ENCODE peak calls at places on chromosome 10, in seven cellular contexts. B is neural crest cell; L is ureter; X is AG20443; N is neuronal stem cell; P is activated CD8-positive, alpha-beta memory T cell treated with anti-CD3 and anti-CD28 coated beads, Interleukin-2, amount 50 U/mL, for 4 hours; M is Panc1. E is an unnamed sample.
A peak's percentile ranks its signal among the peaks of the same experiment; 100 is the strongest.

GRCh38 chr10:119205926-119206602 is 1.3 kb upstream of the GRK5 start:
- DNase-seq in M (no peak), P (peak; percentile 28), L (peak; percentile 68), B (peak; percentile 50), N (no peak), X (no peak), E (peak; percentile 85)

GRCh38 chr10:80497187-80498038 is 40.3 kb upstream of the SH2D4B start:
- DNase-seq in B (no peak), M (no peak), N (no peak), X (no peak), P (no peak), L (no peak), E (peak; percentile 76)

GRCh38 chr10:91335147-91335546 is 75.0 kb upstream of the HECTD2 start:
- DNase-seq in L (no peak), M (no peak), X (no peak), P (no peak), B (no peak), N (no peak), E (no peak)

GRCh38 chr10:95674643-95675042 is 18.1 kb upstream of the ALDH18A1 start:
- DNase-seq in B (no peak), N (no peak), P (no peak), X (no peak), L (no peak), M (no peak), E (no peak)

GRCh38 chr10:978826-979421 is 9.3 kb upstream of the GTPBP4 start:
- DNase-seq in N (no peak), P (no peak), X (no peak), M (no peak), B (no peak), L (no peak), E (no peak)

GRCh38 chr10:43186150-43186549 is 47.9 kb downstream of the CSGALNACT2 start:
- DNase-seq in X (no peak), M (no peak), L (no peak), N (no peak), B (no peak), P (no peak), E (no peak)

GRCh38 chr10:60810437-60811182 is 32.3 kb downstream of the CDK1 start:
- DNase-seq in L (peak; percentile 61), B (no peak), N (no peak), M (no peak), P (no peak), X (peak; percentile 50), E (no peak)

GRCh38 chr10:34292675-34293074 is 522.4 kb downstream of the PARD3 start:
- DNase-seq in X (no peak), B (no peak), P (no peak), M (no peak), L (no peak), N (no peak), E (no peak)

GRCh38 chr10:74624501-74624900 is 201.9 kb upstream of the KAT6B start:
- DNase-seq in P (no peak), N (no peak), L (no peak), M (no peak), B (no peak), X (no peak), E (no peak)

GRCh38 chr10:85646312-85646711 is 720.3 kb downstream of the GRID1 start:
- DNase-seq in N (no peak), P (no peak), X (no peak), B (no peak), M (no peak), L (no peak), E (no peak)

GRCh38 chr10:63204667-63205391 is 71.7 kb downstream of the NRBF2 start:
- DNase-seq in X (no peak), B (no peak), L (no peak), M (no peak), P (no peak), N (no peak), E (no peak)

GRCh38 chr10:24645784-24646183 is 77.9 kb downstream of the ARHGAP21 start:
- DNase-seq in X (no peak), M (peak; percentile 20), L (no peak), P (no peak), B (no peak), N (no peak), E (no peak)

GRCh38 chr10:15796098-15796759 is 64.1 kb downstream of the MINDY3 start:
- DNase-seq in L (no peak), B (no peak), M (no peak), P (no peak), N (no peak), X (no peak), E (no peak)

GRCh38 chr10:28842321-28842720 is 165.0 kb downstream of the BAMBI start:
- DNase-seq in B (no peak), L (no peak), M (no peak), P (no peak), X (peak; percentile 63), N (no peak), E (no peak)

GRCh38 chr10:48468130-48468790 is 136.6 kb downstream of the ARHGAP22 start:
- DNase-seq in L (peak; percentile 25), P (no peak), M (no peak), N (no peak), B (no peak), X (no peak), E (no peak)

GRCh38 chr10:48796846-48797245 is 112.2 kb downstream of the WDFY4 start:
- DNase-seq in M (no peak), X (no peak), L (no peak), B (no peak), N (no peak), P (no peak), E (peak; percentile 36)

GRCh38 chr10:117364121-117364960 is 10.9 kb downstream of the PDZD8 start:
- DNase-seq in X (no peak), P (no peak), N (no peak), B (no peak), L (no peak), M (no peak), E (no peak)

GRCh38 chr10:124271671-124272070 is 147.1 kb downstream of the OAT start:
- DNase-seq in B (no peak), X (no peak), P (no peak), N (no peak), M (no peak), L (no peak), E (no peak)

GRCh38 chr10:93280699-93281366 is 201.3 kb downstream of the MYOF start:
- DNase-seq in B (no peak), X (no peak), N (no peak), M (no peak), L (no peak), P (no peak), E (no peak)

GRCh38 chr10:128526793-128527375 is 400.7 kb upstream of the MKI67 start:
- DNase-seq in M (no peak), X (no peak), P (no peak), L (no peak), B (no peak), N (no peak), E (no peak)

GRCh38 chr10:61452655-61453641 is at the start of gene TMEM26:
- DNase-seq in P (no peak), X (peak; percentile 68), N (peak; percentile 39), B (peak; percentile 33), L (peak; percentile 69), M (no peak), E (no peak)

GRCh38 chr10:110525349-110526260 is 27.9 kb downstream of the DUSP5 start:
- DNase-seq in M (no peak), P (no peak), N (no peak), X (peak; percentile 74), L (no peak), B (no peak), E (peak; percentile 53)

GRCh38 chr10:77927343-77928256 is 1.0 kb upstream of the DLG5 start:
- DNase-seq in P (no peak), X (no peak), B (no peak), M (no peak), N (peak; percentile 14), L (no peak), E (no peak)

GRCh38 chr10:122019414-122019975 is 30.5 kb downstream of the TACC2 start:
- DNase-seq in N (peak; percentile 54), L (peak; percentile 60), B (no peak), M (no peak), X (no peak), P (no peak), E (no peak)

GRCh38 chr10:43981232-43981631 is 332.6 kb upstream of the ZNF32 start:
- DNase-seq in L (peak; percentile 5), X (peak; percentile 42), M (no peak), P (no peak), N (no peak), B (no peak), E (no peak)

GRCh38 chr10:4101918-4102654 is 317.1 kb upstream of the KLF6 start:
- DNase-seq in X (no peak), M (no peak), P (no peak), L (no peak), N (no peak), B (no peak), E (no peak)

E was measured in right atrium auricular region.